ENCODE peak calls at places on chromosomes 6 and 20, in four cellular contexts. G is upper lobe of right lung, I is caudate nucleus, X is neural progenitor cell. U is an unnamed sample.

GRCh38 chr6:64121166-64121565 is 485.6 kb downstream of the PHF3 start:
- DNase-seq in G (no peak), X (no peak), I (no peak), U (no peak)

GRCh38 chr6:43246301-43247114 is 3.2 kb downstream of the TTBK1 start:
- DNase-seq in X (peak), I (peak), G (peak), U (peak)

GRCh38 chr6:50062051-50062450 is 12.3 kb upstream of the DEFB112 start:
- DNase-seq in X (peak), G (no peak), I (no peak), U (no peak)

GRCh38 chr6:3943373-3943772 is 94.2 kb downstream of the FAM50B start:
- DNase-seq in I (no peak), G (no peak), X (no peak), U (no peak)

GRCh38 chr6:89590133-89590532 is 48.4 kb downstream of the LYRM2 start:
- DNase-seq in G (no peak), X (no peak), I (no peak), U (no peak)

GRCh38 chr6:10695086-10695657 is 400 bp downstream of the PAK1IP1 start:
- DNase-seq in G (no peak), X (no peak), I (no peak), U (no peak)

GRCh38 chr6:135535989-135536414 is 38.5 kb upstream of the AHI1 start:
- DNase-seq in X (peak), G (no peak), I (no peak), U (no peak)

GRCh38 chr6:37020426-37021211 is 15.2 kb downstream of the FGD2 start:
- DNase-seq in I (no peak), G (no peak), X (no peak), U (no peak)

GRCh38 chr6:47716207-47716606 is 17.8 kb downstream of the ADGRF4 start:
- DNase-seq in G (no peak), I (no peak), X (no peak), U (no peak)

GRCh38 chr6:30206799-30207618 is 6.2 kb downstream of the TRIM26 start:
- DNase-seq in X (peak), I (no peak), G (peak), U (no peak)

GRCh38 chr20:43914697-43915208 is at the start of gene TOX2:
- DNase-seq in G (no peak), X (peak), I (no peak), U (no peak)
- H3K27ac ChIP-seq in G (peak), X (no peak), I (no peak), U (no peak)

GRCh38 chr6:82246370-82246769 is 1.2 kb downstream of the IBTK start:
- DNase-seq in I (no peak), X (no peak), G (no peak), U (no peak)
- H3K27ac ChIP-seq in I (no peak), X (no peak), G (peak), U (peak)

GRCh38 chr20:12057778-12058177 is 140.1 kb downstream of the BTBD3 start:
- DNase-seq in G (no peak), X (peak), I (no peak), U (no peak)
- H3K27ac ChIP-seq in G (no peak), X (no peak), I (no peak), U (no peak)

GRCh38 chr20:25408170-25408547 is 686 bp downstream of the GINS1 start:
- DNase-seq in G (no peak), X (no peak), I (no peak), U (no peak)

GRCh38 chr20:25407311-25408169 is at the start of gene GINS1:
- DNase-seq in X (peak), G (peak), I (peak), U (peak)

DNA sequence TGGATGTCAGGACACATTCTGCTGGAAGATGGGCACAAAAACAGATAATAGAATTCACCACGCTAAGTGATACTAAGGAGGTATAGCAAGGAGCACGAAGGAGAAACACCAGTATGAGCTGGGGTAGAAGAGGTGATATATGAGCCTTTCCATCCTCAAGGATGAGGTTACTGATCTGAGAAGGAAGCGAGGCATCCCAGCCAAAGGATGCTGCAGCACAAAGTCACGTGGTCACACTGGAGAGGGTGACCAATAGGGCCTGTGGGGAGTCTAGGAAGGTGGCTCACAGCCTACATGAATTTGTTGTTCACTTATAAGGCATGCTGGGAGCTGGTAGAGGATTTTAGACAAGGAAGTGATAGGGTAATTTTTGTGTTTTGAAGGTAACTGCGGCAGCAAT is 1.4 kb downstream of the GINS1 start:
- DNase-seq in G (no peak), X (no peak), I (no peak), U (no peak)
- H3K27ac ChIP-seq in G (no peak), X (no peak), I (no peak), U (no peak)

GRCh38 chr6:111559193-111560097 is 46.2 kb downstream of the TRAF3IP2 start:
- DNase-seq in G (no peak), I (no peak), X (no peak), U (no peak)
- H3K27ac ChIP-seq in G (peak), I (peak), X (no peak), U (peak)

DNA sequence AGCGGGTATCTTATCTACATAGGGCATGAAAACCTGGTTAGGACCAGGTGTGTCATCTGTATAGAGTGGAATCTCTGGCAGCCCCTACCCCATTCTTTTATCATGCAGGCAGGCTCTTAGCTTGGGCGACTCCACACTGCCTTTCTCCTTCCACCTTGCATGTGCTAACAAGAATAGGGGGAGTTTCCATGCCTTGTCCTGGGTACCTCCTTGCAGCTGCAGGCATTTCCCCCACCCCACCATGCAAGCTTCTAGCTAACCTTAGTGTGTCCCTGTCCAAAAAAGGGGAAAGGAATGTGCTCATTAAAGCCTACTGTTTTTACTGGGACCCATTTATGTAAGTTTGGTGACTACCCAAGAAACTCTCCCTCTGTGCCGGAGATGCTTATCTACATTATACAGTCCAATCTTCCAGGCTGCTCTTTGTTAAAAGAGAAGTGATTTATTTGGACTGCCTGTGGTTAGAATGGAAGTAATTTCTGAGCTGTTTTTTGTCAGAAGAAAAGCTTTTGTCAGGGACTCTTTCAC is 10.5 kb upstream of the CEP43 start:
- DNase-seq in X (no peak), G (no peak), I (no peak), U (no peak)
- H3K27ac ChIP-seq in X (no peak), G (no peak), I (no peak), U (no peak)

DNA sequence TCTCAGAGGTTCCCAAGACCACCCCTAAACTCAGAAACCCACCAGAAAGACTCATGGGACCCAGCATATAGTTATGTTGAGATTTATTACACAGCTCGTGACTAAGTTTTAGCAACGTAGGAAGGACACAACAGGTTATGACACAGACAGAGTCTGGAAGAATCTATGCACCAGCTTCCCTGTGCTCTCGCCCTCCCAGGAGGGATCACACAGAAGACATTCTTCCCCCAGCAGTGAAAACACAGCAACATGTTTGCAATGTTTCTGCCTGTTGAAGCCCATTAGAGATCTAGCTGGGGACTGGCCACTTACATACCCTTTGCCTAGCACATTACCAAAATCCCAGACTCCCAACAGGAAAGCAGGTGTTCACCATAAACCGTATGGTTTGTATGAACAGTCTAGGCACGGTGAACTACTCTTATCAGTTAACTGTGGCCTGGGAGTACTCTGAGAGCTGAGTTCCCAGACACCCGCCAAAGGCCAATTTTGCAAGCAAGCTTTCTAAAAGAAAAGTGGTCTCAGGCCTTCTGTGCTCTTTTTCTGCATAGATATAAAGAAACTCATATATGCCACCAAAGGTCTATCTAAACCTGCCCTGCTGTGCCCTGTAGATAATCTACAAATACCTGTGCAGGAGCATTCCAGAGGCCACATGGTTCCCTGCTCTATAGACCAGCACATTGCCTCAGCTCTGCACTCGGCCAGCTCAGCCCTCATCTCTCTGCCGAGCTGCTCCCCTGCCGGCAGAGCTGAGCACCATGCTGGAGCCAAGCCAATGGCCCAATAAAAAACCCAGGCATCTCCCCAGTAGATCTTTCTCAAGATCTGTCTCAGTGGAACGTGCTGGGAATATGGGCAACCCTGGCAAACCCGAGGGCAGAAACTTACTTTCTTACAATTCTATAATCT is 69.6 kb upstream of the SMIM28 start:
- DNase-seq in G (no peak), I (no peak), X (no peak), U (peak)
- H3K27ac ChIP-seq in G (no peak), I (no peak), X (no peak), U (no peak)

U was measured in coronary artery.